ENCODE peak calls at places on chromosome 2, in four cellular contexts. R is suprapubic skin, L is fibroblast of pulmonary artery, A is kidney epithelial cell. O is an unnamed sample.

GRCh38 chr2:110994250-110994961 is 126.3 kb upstream of the BCL2L11 start:
- DNase-seq in R (no peak), L (no peak), A (no peak), O (no peak)

GRCh38 chr2:41916177-41916576 is 131.6 kb upstream of the PKDCC start:
- DNase-seq in R (no peak), L (no peak), A (no peak), O (no peak)

GRCh38 chr2:207253946-207254345 is 88.2 kb upstream of the KLF7 start:
- DNase-seq in R (no peak), L (peak), A (peak), O (peak)

GRCh38 chr2:62347563-62348270 is 151.8 kb downstream of the B3GNT2 start:
- DNase-seq in R (no peak), L (no peak), A (no peak), O (no peak)

GRCh38 chr2:122525341-122525740 is 769.9 kb downstream of the TSN start:
- DNase-seq in R (no peak), L (peak), A (no peak), O (peak)

GRCh38 chr2:119068154-119068725 is 90.3 kb downstream of the C1QL2 start:
- DNase-seq in R (no peak), L (no peak), A (no peak), O (no peak)

GRCh38 chr2:225932741-225933413 is 533.4 kb downstream of the NYAP2 start:
- DNase-seq in R (no peak), L (no peak), A (no peak), O (no peak)

GRCh38 chr2:238344035-238344434 is 23.7 kb downstream of the TRAF3IP1 start:
- DNase-seq in R (no peak), L (no peak), A (no peak), O (no peak)

GRCh38 chr2:109126501-109126860 is 2.5 kb upstream of the SH3RF3 start:
- DNase-seq in R (no peak), L (peak), A (peak), O (peak)

GRCh38 chr2:151315381-151315903 is 26.0 kb upstream of the NMI start:
- DNase-seq in R (no peak), L (peak), A (no peak), O (peak)

GRCh38 chr2:179898873-179899272 is 37.5 kb upstream of the ZNF385B start:
- DNase-seq in R (no peak), L (peak), A (no peak), O (peak)

GRCh38 chr2:3596891-3597290 is 2.0 kb downstream of the COLEC11 start:
- DNase-seq in R (no peak), L (no peak), A (no peak), O (no peak)
- H3K4me3 ChIP-seq in R (no peak), L (no peak), A (no peak), O (no peak)

GRCh38 chr2:5974477-5974876 is 282.3 kb downstream of the SOX11 start:
- DNase-seq in R (no peak), L (no peak), A (no peak), O (no peak)

GRCh38 chr2:5978352-5978751 is 286.2 kb downstream of the SOX11 start:
- DNase-seq in R (no peak), L (no peak), A (no peak), O (no peak)

GRCh38 chr2:5975406-5975805 is 283.2 kb downstream of the SOX11 start:
- DNase-seq in R (no peak), L (no peak), A (no peak), O (no peak)

GRCh38 chr2:5976626-5977025 is 284.4 kb downstream of the SOX11 start:
- DNase-seq in R (no peak), L (no peak), A (no peak), O (no peak)

GRCh38 chr2:5977477-5977876 is 285.3 kb downstream of the SOX11 start:
- DNase-seq in R (no peak), L (no peak), A (no peak), O (no peak)
- TF ChIP-seq CTCF in R (no peak), L (no peak), A (no peak), O (no peak)

GRCh38 chr2:74261204-74261864 is 62.9 kb downstream of the MTHFD2 start:
- DNase-seq in R (no peak), L (peak), A (no peak), O (peak)

GRCh38 chr2:74264281-74264680 is 65.9 kb downstream of the MTHFD2 start:
- DNase-seq in R (no peak), L (no peak), A (no peak), O (no peak)

GRCh38 chr2:74269667-74270066 is 71.3 kb downstream of the MTHFD2 start:
- DNase-seq in R (no peak), L (no peak), A (no peak), O (no peak)

GRCh38 chr2:74262681-74263080 is 64.3 kb downstream of the MTHFD2 start:
- DNase-seq in R (no peak), L (no peak), A (no peak), O (no peak)

GRCh38 chr2:74267068-74267467 is 68.7 kb downstream of the MTHFD2 start:
- DNase-seq in R (no peak), L (no peak), A (no peak), O (no peak)
- H3K4me3 ChIP-seq in R (no peak), L (no peak), A (no peak), O (no peak)

DNA sequence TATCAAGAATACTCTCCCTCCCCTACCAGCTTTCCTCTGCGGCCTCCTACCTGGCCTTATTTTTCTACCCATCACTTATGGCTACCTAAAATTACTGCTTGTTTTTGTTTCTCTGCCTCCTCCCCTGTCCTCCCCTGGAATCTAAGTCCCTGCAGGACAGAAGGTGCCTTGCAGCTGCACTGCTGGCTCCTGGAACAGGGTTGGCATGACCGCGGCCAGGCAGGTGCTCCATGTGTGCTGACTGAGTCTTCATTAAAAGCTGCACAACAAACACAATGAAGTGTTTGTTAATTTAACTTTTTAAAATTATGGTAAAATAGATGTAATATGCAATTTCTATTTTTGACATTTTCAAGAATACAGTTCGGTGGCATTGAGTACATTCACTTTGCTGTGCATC is 171.9 kb upstream of the FHL2 start:
- DNase-seq in R (no peak), L (no peak), A (no peak), O (no peak)
- TF ChIP-seq CTCF in R (no peak), L (no peak), A (no peak), O (no peak)

DNA sequence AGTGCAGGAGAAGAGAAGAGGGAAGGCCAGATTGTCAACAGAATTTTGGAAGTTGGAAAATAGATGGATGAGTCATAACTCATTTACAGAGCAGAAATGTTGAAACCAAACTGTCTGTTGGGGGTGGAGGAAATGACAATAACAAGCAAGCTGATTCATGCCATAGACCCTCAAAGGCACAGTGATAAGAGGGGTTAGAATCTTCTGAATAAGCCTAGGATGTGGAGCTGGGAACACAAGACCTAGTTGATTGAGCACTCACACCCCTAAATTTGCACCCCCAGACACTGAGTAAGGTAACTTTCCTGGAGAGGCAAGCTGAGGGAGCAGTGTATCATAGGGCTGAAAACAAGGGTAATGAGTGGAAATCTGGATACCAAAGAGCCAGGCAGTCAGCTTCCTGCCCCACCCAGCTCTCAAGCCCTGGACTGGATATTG is 141.4 kb downstream of the SCG2 start:
- DNase-seq in R (no peak), L (peak), A (no peak), O (peak)
- H3K4me3 ChIP-seq in R (no peak), L (no peak), A (no peak), O (no peak)

GRCh38 chr2:137658433-137658832 is 305.8 kb upstream of the HNMT start:
- DNase-seq in R (no peak), L (no peak), A (no peak), O (no peak)

GRCh38 chr2:137654046-137654445 is 310.2 kb upstream of the HNMT start:
- DNase-seq in R (no peak), L (no peak), A (no peak), O (no peak)

GRCh38 chr2:137655812-137656211 is 308.5 kb upstream of the HNMT start:
- DNase-seq in R (no peak), L (no peak), A (no peak), O (no peak)

DNA sequence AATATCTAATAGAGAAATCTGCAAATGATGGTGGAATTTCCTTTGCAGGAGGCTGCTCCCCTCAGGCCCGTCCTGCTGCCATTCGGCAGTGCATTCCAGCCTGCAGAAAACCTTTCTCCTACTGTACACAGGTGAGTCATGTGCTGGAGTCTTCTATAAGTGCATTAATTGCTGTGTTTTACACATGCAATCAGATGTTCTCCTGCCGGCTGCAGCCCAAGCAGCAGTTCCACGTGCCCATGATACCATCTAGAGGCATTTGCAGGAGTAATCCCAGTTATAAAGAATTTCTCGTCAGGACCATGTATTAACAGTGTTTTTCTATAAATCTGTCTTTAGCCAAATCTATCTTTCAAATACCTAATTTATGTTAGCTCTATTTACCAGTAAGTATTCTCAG is 304.7 kb upstream of the HNMT start:
- DNase-seq in R (no peak), L (no peak), A (peak), O (peak)
- TF ChIP-seq CTCF in R (no peak), L (no peak), A (peak), O (no peak)

O was measured in cardiac fibroblast.